ENCODE peak calls at places on chromosome 22, in nine cellular contexts. D is A549, P is NAMALWA, K is COR-L47, M is activated T-cell treated with anti-CD3 and anti-CD28 coated beads for 24 hours, J is kidney glomerular epithelial cell, H is T-helper 17 cell, E is brain pericyte, T is anterior cingulate cortex. B is an unnamed sample.

GRCh38 chr22:43862074-43862881 is at the start of gene SULT4A1:
- DNase-seq in T (no peak), J (no peak), H (no peak), K (peak; percentile 72), P (no peak), D (no peak), M (no peak), E (no peak), B (peak; percentile 74)

GRCh38 chr22:48096846-48097665 is 1334.6 kb downstream of the TBC1D22A start:
- DNase-seq in P (peak; percentile 67), H (no peak), T (no peak), K (no peak), E (no peak), J (no peak), D (no peak), M (no peak), B (no peak)

GRCh38 chr22:20862540-20862939 is 3.7 kb downstream of the SNAP29 start:
- DNase-seq in M (no peak), H (no peak), P (no peak), K (no peak), D (no peak), J (no peak), E (no peak), T (no peak), B (no peak)

GRCh38 chr22:25749420-25750169 is 7.6 kb downstream of the MYO18B start:
- DNase-seq in E (no peak), M (peak; percentile 11), D (no peak), T (no peak), P (no peak), H (no peak), J (no peak), K (no peak), B (no peak)

GRCh38 chr22:35333220-35333619 is 33.5 kb downstream of the TOM1 start:
- DNase-seq in M (no peak), J (no peak), H (no peak), T (no peak), E (no peak), P (no peak), D (no peak), K (no peak), B (no peak)

GRCh38 chr22:25186140-25186539 is 13.5 kb upstream of the CRYBB3 start:
- DNase-seq in J (no peak), E (no peak), T (no peak), M (no peak), D (no peak), H (no peak), K (no peak), P (no peak), B (no peak)

GRCh38 chr22:41382610-41383009 is 868 bp downstream of the TEF start:
- DNase-seq in D (no peak), H (no peak), T (no peak), J (no peak), P (no peak), E (no peak), K (no peak), M (no peak), B (no peak)

GRCh38 chr22:28674121-28674563 is 5.5 kb downstream of the TTC28 start:
- DNase-seq in T (no peak), D (no peak), P (peak; percentile 72), K (no peak), E (no peak), M (no peak), H (no peak), J (no peak), B (no peak)

GRCh38 chr22:30918761-30919160 is 49.8 kb downstream of the MORC2 start:
- DNase-seq in P (no peak), M (no peak), D (no peak), E (no peak), H (no peak), T (no peak), J (no peak), K (no peak), B (no peak)

GRCh38 chr22:44405661-44406060 is 92.4 kb downstream of the RTL6 start:
- DNase-seq in E (no peak), T (no peak), M (no peak), J (no peak), P (no peak), D (no peak), K (no peak), H (no peak), B (no peak)

GRCh38 chr22:32555546-32555945 is 80.9 kb downstream of the FBXO7 start:
- DNase-seq in M (no peak), T (no peak), D (no peak), K (no peak), J (no peak), P (no peak), H (no peak), E (no peak), B (no peak)

GRCh38 chr22:44218071-44218470 is 37.3 kb downstream of the PARVG start:
- DNase-seq in T (no peak), H (no peak), J (no peak), K (no peak), D (no peak), M (no peak), E (no peak), P (no peak), B (no peak)

GRCh38 chr22:31082606-31083376 is 1.7 kb downstream of the SMTN start:
- DNase-seq in E (no peak), D (peak; percentile 74), M (peak; percentile 33), P (peak; percentile 61), H (no peak), K (peak; percentile 36), J (no peak), T (no peak), B (no peak)

GRCh38 chr22:17802822-17803221 is 28.6 kb upstream of the BID start:
- DNase-seq in D (no peak), K (no peak), T (no peak), M (no peak), E (no peak), P (no peak), H (no peak), J (no peak), B (no peak)

GRCh38 chr22:42078469-42079318 is 806 bp upstream of the SMDT1 start:
- DNase-seq in T (no peak), D (no peak), K (no peak), M (no peak), P (no peak), E (no peak), J (no peak), H (no peak), B (no peak)

GRCh38 chr22:38180841-38181452 is 683 bp downstream of the PLA2G6 start:
- DNase-seq in J (no peak), K (no peak), M (no peak), T (no peak), H (peak; percentile 43), D (no peak), P (peak; percentile 44), E (no peak), B (peak; percentile 46)

GRCh38 chr22:19769393-19769715 is 8.8 kb downstream of the TBX1 start:
- DNase-seq in H (no peak), P (no peak), J (no peak), D (no peak), E (no peak), M (no peak), K (no peak), T (no peak), B (no peak)

GRCh38 chr22:36143956-36144355 is 16.6 kb downstream of the APOL3 start:
- DNase-seq in J (no peak), H (no peak), D (no peak), E (no peak), K (no peak), P (no peak), M (no peak), T (no peak), B (no peak)

GRCh38 chr22:47192106-47192650 is 429.7 kb downstream of the TBC1D22A start:
- DNase-seq in M (no peak), E (no peak), P (no peak), T (no peak), K (no peak), D (no peak), H (peak; percentile 5), J (no peak), B (no peak)

GRCh38 chr22:47846206-47846605 is 1083.8 kb downstream of the TBC1D22A start:
- DNase-seq in T (no peak), K (no peak), H (no peak), P (no peak), M (no peak), E (no peak), J (no peak), D (no peak), B (no peak)

GRCh38 chr22:21695432-21696085 is 29.7 kb downstream of the PPIL2 start:
- DNase-seq in E (no peak), K (no peak), H (no peak), D (no peak), P (no peak), M (no peak), J (no peak), T (no peak), B (no peak)

GRCh38 chr22:24157783-24158170 is 23.5 kb upstream of the SUSD2 start:
- DNase-seq in J (no peak), D (no peak), P (no peak), T (peak; percentile 60), E (no peak), H (no peak), M (no peak), K (no peak), B (no peak)

GRCh38 chr22:32389685-32390084 is 22.4 kb downstream of the RTCB start:
- DNase-seq in J (no peak), T (no peak), D (peak; percentile 12), H (no peak), E (no peak), K (no peak), M (no peak), P (peak; percentile 59), B (peak; percentile 51)

GRCh38 chr22:22820626-22821025 is 67.0 kb upstream of the IGLL5 start:
- DNase-seq in T (no peak), M (no peak), D (no peak), P (no peak), E (no peak), K (no peak), J (no peak), H (no peak), B (no peak)

B was measured in NCI-H1417.